ENCODE peak calls at places on chromosomes 1 and 21, in nine cellular contexts. B, Y, D, G, J, H, L, X and C are unnamed samples.

GRCh38 chr1:52368383-52369172 is 2.6 kb upstream of the CC2D1B start:
- DNase-seq in B (peak; percentile 80), Y (peak; percentile 74), D (no peak), G (no peak), J (peak; percentile 81), H (peak; percentile 18), L (peak; percentile 48), X (no peak), C (no peak)

GRCh38 chr1:155170806-155171205 is 2.3 kb downstream of the KRTCAP2 start:
- DNase-seq in B (no peak), Y (no peak), D (no peak), G (no peak), J (peak; percentile 36), H (no peak), L (no peak), X (no peak), C (no peak)

GRCh38 chr1:217907504-217907903 is 276.4 kb downstream of the SPATA17 start:
- DNase-seq in B (no peak), Y (no peak), D (no peak), G (no peak), J (no peak), H (no peak), L (no peak), X (no peak), C (no peak)

GRCh38 chr1:119279441-119280415 is 88.9 kb upstream of the HAO2 start:
- DNase-seq in B (peak; percentile 61), Y (no peak), D (no peak), G (peak; percentile 68), J (no peak), H (no peak), L (peak; percentile 30), X (no peak), C (peak; percentile 84)

GRCh38 chr21:46118871-46119564 is 21.1 kb downstream of the COL6A2 start:
- DNase-seq in B (no peak), Y (no peak), D (no peak), G (no peak), J (peak; percentile 67), H (no peak), L (no peak), X (peak; percentile 20), C (no peak)

GRCh38 chr1:57858740-57859139 is 434.9 kb upstream of the DAB1 start:
- DNase-seq in B (no peak), Y (no peak), D (no peak), G (no peak), J (no peak), H (no peak), L (no peak), X (no peak), C (no peak)

GRCh38 chr1:76474922-76475321 is 392.4 kb upstream of the ST6GALNAC5 start:
- DNase-seq in B (no peak), Y (no peak), D (no peak), G (no peak), J (no peak), H (no peak), L (no peak), X (no peak), C (no peak)

GRCh38 chr1:89905391-89906058 is 84.7 kb downstream of the LRRC8D start:
- DNase-seq in B (no peak), Y (no peak), D (no peak), G (no peak), J (no peak), H (no peak), L (no peak), X (no peak), C (no peak)

GRCh38 chr1:21447311-21447710 is 7.4 kb downstream of the NBPF3 start:
- DNase-seq in B (no peak), Y (no peak), D (no peak), G (no peak), J (no peak), H (no peak), L (no peak), X (no peak), C (no peak)

GRCh38 chr1:24828887-24829192 is 83.6 kb downstream of the CLIC4 start:
- DNase-seq in B (no peak), Y (no peak), D (no peak), G (no peak), J (no peak), H (no peak), L (no peak), X (no peak), C (no peak)

GRCh38 chr1:169933999-169934725 is 40.5 kb upstream of the SCYL3 start:
- DNase-seq in B (peak; percentile 38), Y (no peak), D (no peak), G (no peak), J (no peak), H (no peak), L (no peak), X (no peak), C (no peak)

GRCh38 chr1:6237093-6237492 is 1.3 kb upstream of the ICMT start:
- DNase-seq in B (no peak), Y (no peak), D (no peak), G (no peak), J (no peak), H (no peak), L (no peak), X (no peak), C (no peak)

GRCh38 chr1:223319373-223319772 is 44.6 kb downstream of the SUSD4 start:
- DNase-seq in B (no peak), Y (no peak), D (no peak), G (no peak), J (no peak), H (no peak), L (no peak), X (no peak), C (no peak)

GRCh38 chr1:46224966-46225365 is 21.8 kb downstream of the LURAP1 start:
- DNase-seq in B (no peak), Y (no peak), D (no peak), G (no peak), J (no peak), H (no peak), L (no peak), X (no peak), C (no peak)

GRCh38 chr1:98653186-98653585 is 8.3 kb upstream of the SNX7 start:
- DNase-seq in B (no peak), Y (no peak), D (no peak), G (no peak), J (no peak), H (no peak), L (no peak), X (no peak), C (no peak)

GRCh38 chr1:19149736-19150135 is 60.3 kb downstream of the UBR4 start:
- DNase-seq in B (no peak), Y (no peak), D (no peak), G (no peak), J (no peak), H (no peak), L (no peak), X (no peak), C (no peak)

GRCh38 chr1:44276901-44277300 is 63.6 kb downstream of the DMAP1 start:
- DNase-seq in B (no peak), Y (no peak), D (no peak), G (no peak), J (no peak), H (no peak), L (no peak), X (no peak), C (no peak)

GRCh38 chr1:100629391-100629790 is 90.2 kb upstream of the VCAM1 start:
- DNase-seq in B (no peak), Y (no peak), D (no peak), G (no peak), J (no peak), H (no peak), L (no peak), X (no peak), C (no peak)

GRCh38 chr1:10941891-10942541 is 70.4 kb upstream of the TARDBP start:
- DNase-seq in B (peak; percentile 43), Y (peak; percentile 65), D (no peak), G (no peak), J (peak; percentile 89), H (peak; percentile 71), L (peak; percentile 78), X (peak; percentile 43), C (no peak)

GRCh38 chr21:39314155-39315027 is 959 bp upstream of the BRWD1 start:
- DNase-seq in B (peak; percentile 6), Y (no peak), D (peak; percentile 25), G (no peak), J (no peak), H (peak; percentile 24), L (peak; percentile 41), X (no peak), C (peak; percentile 24)

GRCh38 chr1:30777060-30777905 is 19.7 kb upstream of the LAPTM5 start:
- DNase-seq in B (no peak), Y (no peak), D (no peak), G (no peak), J (no peak), H (no peak), L (no peak), X (no peak), C (no peak)

GRCh38 chr1:180360333-180361075 is 130.4 kb downstream of the LHX4 start:
- DNase-seq in B (no peak), Y (no peak), D (no peak), G (peak; percentile 17), J (no peak), H (no peak), L (no peak), X (no peak), C (no peak)

GRCh38 chr1:150508982-150509381 is 1.1 kb downstream of the ECM1 start:
- DNase-seq in B (no peak), Y (peak; percentile 27), D (no peak), G (no peak), J (peak; percentile 8), H (no peak), L (no peak), X (no peak), C (no peak)

GRCh38 chr1:227759345-227760300 is 24.4 kb downstream of the SNAP47 start:
- DNase-seq in B (peak; percentile 90), Y (no peak), D (peak; percentile 95), G (peak; percentile 94), J (peak; percentile 9), H (no peak), L (peak; percentile 97), X (no peak), C (no peak)

GRCh38 chr1:160400646-160401486 is 502 bp downstream of the VANGL2 start:
- DNase-seq in B (no peak), Y (peak; percentile 15), D (no peak), G (no peak), J (no peak), H (no peak), L (no peak), X (no peak), C (no peak)

GRCh38 chr1:54437783-54438182 is 31.6 kb upstream of the SSBP3 start:
- DNase-seq in B (no peak), Y (no peak), D (no peak), G (no peak), J (peak; percentile 17), H (no peak), L (no peak), X (no peak), C (no peak)

GRCh38 chr1:81827942-81828341 is 27.2 kb downstream of the ADGRL2 start:
- DNase-seq in B (no peak), Y (no peak), D (no peak), G (no peak), J (no peak), H (no peak), L (no peak), X (no peak), C (no peak)

GRCh38 chr1:2611034-2611501 is 21.7 kb downstream of the MMEL1 start:
- DNase-seq in B (peak; percentile 48), Y (no peak), D (no peak), G (no peak), J (peak; percentile 77), H (no peak), L (no peak), X (no peak), C (no peak)

GRCh38 chr1:7576946-7577657 is 194.0 kb upstream of the VAMP3 start:
- DNase-seq in B (no peak), Y (no peak), D (no peak), G (no peak), J (peak; percentile 61), H (no peak), L (no peak), X (no peak), C (peak; percentile 53)